ENCODE peak calls at places on chromosomes 11 and 22, in six cellular contexts. U is ovary, N is cardiac muscle cell, S is transverse colon, D is Peyer's patch, K is sigmoid colon. Z is an unnamed sample. For H3K4me1 and H3K36me3, the result is how much of the 10 kb centered on the place peaks cover.

GRCh38 chr11:123060265-123061000 is 1.5 kb downstream of the HSPA8 start:
- DNase-seq in K (no peak), D (peak), N (no peak), S (peak), U (no peak), Z (no peak)

GRCh38 chr22:46280999-46281623 is 13.3 kb downstream of the TTC38 start:
- DNase-seq in U (no peak), S (peak), N (no peak), D (peak), K (peak), Z (no peak)

GRCh38 chr11:11770274-11770673 is 71.5 kb upstream of the USP47 start:
- DNase-seq in N (no peak), D (no peak), K (no peak), U (no peak), S (no peak), Z (no peak)

GRCh38 chr11:86087281-86087680 is 18.4 kb upstream of the PICALM start:
- DNase-seq in U (no peak), D (no peak), K (no peak), N (no peak), S (no peak), Z (no peak)

GRCh38 chr22:48739348-48740085 is 1088.2 kb downstream of the BRD1 start:
- DNase-seq in D (peak), S (no peak), N (no peak), K (no peak), U (peak), Z (peak)

GRCh38 chr11:10379022-10379421 is 74.1 kb downstream of the ADM start:
- DNase-seq in S (no peak), N (peak), U (no peak), D (no peak), K (no peak), Z (peak)

GRCh38 chr11:86119062-86119461 is 50.2 kb upstream of the PICALM start:
- DNase-seq in D (no peak), U (no peak), S (no peak), N (no peak), K (peak), Z (no peak)

GRCh38 chr11:78878631-78879030 is 304.0 kb upstream of the NARS2 start:
- DNase-seq in K (no peak), D (no peak), U (no peak), N (no peak), S (no peak), Z (no peak)

GRCh38 chr11:68014157-68014965 is 4.2 kb downstream of the ALDH3B1 start:
- DNase-seq in K (peak), D (peak), N (no peak), U (no peak), S (peak), Z (no peak)

GRCh38 chr22:43129426-43130425 is 13.5 kb downstream of the MCAT start:
- DNase-seq in K (no peak), N (no peak), U (no peak), D (no peak), S (no peak), Z (no peak)

GRCh38 chr11:4095509-4096230 is 1.1 kb downstream of the RRM1 start:
- DNase-seq in N (no peak), K (no peak), D (no peak), U (no peak), S (no peak), Z (no peak)

GRCh38 chr22:42282943-42283287 is 12.5 kb upstream of the TCF20 start:
- DNase-seq in D (no peak), N (no peak), S (no peak), U (no peak), K (no peak), Z (no peak)

GRCh38 chr22:42651134-42651533 is 1.9 kb upstream of the CYB5R3 start:
- DNase-seq in U (no peak), S (no peak), K (no peak), D (no peak), N (no peak), Z (no peak)

GRCh38 chr22:39173050-39173706 is 20.7 kb upstream of the CBX7 start:
- DNase-seq in S (no peak), N (no peak), D (no peak), U (no peak), K (no peak), Z (peak)

DNA sequence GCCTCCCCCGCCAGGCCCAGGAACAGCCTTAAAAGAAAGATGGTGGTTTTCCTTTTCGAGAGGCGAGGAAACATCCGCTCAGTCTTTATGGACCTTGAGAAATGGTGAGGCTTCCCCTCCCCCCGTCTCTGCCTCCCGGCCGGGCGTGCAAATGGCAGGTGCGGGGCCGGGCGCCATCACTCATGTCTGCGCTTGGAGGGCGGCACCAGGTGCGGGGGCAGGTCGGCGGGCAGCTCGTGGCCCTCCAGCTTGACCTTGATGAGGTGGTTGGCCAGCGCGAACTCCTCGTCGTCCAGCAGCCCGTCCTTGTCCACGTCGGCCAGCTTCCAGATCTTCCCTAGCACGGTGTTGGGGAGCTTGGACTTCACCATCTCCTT is 9.7 kb upstream of the CDC42BPG start:
- DNase-seq in S (no peak), K (no peak), U (no peak), N (no peak), D (no peak), Z (no peak)
- H3K4me1 ChIP-seq in S (half or more), K (half or more), U (under half), N (under half), D (half or more), Z (under half)

GRCh38 chr11:7524831-7525230 is 11.0 kb downstream of the PPFIBP2 start:
- DNase-seq in D (no peak), U (no peak), S (peak), N (no peak), K (no peak), Z (no peak)
- H3K4me3 ChIP-seq in D (no peak), U (no peak), S (no peak), N (no peak), K (no peak), Z (no peak)

GRCh38 chr11:73129198-73129597 is 12.9 kb downstream of the FCHSD2 start:
- DNase-seq in U (no peak), D (no peak), S (no peak), K (no peak), N (no peak), Z (no peak)
- H3K36me3 ChIP-seq in U (under half), D (under half), S (under half), K (under half), N (under half), Z (under half)

GRCh38 chr11:63843042-63843441 is 4.1 kb downstream of the MARK2 start:
- DNase-seq in K (no peak), D (no peak), S (no peak), N (no peak), U (no peak), Z (no peak)
- H3K4me1 ChIP-seq in K (half or more), D (under half), S (half or more), N (half or more), U (under half), Z (under half)

GRCh38 chr11:61679893-61680621 is at the start of gene DAGLA:
- DNase-seq in D (peak), S (peak), K (peak), N (peak), U (peak), Z (peak)
- H3K4me3 ChIP-seq in D (peak), S (peak), K (peak), N (peak), U (peak), Z (peak)

DNA sequence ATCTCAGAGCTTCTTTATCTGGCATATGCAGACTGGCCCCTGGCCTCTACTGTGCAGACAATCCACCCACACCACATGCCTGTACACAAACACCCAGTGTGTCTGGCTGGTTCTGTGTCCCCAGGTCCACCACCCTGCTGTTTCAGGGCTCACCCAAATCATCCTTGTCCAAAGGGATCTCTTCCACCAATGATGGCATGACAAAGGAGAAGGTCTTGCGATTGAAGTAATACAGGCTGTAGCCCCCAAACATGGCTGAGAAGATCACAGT is 1.7 kb downstream of the SLC37A4 start:
- DNase-seq in D (no peak), K (no peak), S (no peak), U (no peak), N (no peak), Z (peak)
- H3K36me3 ChIP-seq in D (under half), K (under half), S (under half), U (under half), N (under half), Z (under half)

DNA sequence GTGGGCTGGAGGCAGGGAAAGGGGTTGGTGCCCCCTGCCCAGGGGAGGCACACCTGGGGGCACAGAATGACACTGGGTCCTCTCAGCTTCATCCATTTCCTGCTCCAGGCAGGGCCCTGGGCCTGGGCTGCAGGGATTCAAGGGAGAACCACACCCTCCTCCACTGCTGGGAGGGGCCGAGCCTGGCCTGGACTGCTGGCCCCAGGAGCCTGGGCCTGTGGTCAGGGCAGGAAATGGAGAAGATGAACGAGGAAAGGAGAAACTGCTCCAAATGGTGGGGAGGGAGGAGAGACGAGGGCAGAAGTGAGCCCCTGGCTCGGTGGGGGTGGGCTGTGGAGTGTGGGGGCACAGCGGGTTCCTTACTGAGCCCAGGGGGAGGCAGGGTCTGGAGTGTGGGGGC is 38.1 kb upstream of the KCNQ1OT1 start:
- DNase-seq in D (peak), N (no peak), S (peak), U (no peak), K (no peak), Z (no peak)
- H3K4me1 ChIP-seq in D (under half), N (under half), S (under half), U (under half), K (under half), Z (under half)

DNA sequence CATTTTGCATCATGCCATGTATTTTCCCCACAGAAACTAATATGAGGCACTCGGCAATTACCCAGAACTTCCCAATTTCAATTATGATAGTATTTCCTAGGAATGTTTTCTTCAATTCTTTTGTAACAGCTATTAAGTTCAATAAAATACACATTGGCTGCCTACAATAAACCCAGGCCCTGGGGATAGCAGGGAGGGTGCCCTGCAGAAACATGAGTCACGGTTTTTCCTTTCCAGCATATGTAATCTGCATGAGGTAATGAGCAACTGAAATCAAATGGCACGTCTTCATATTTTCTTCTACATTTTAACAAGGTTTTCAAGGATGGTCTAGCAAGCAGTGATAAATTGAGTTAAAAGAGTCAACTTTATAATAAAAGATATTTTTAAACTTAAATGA is 32.0 kb downstream of the GUCY1A2 start:
- DNase-seq in N (no peak), D (no peak), K (no peak), U (no peak), S (no peak), Z (no peak)
- H3K4me3 ChIP-seq in N (no peak), D (no peak), K (no peak), U (no peak), S (no peak), Z (no peak)

GRCh38 chr11:20066013-20066782 is 94.1 kb downstream of the DBX1 start:
- DNase-seq in S (no peak), N (no peak), D (no peak), K (no peak), U (no peak), Z (peak)

GRCh38 chr11:20068691-20069090 is 91.6 kb downstream of the DBX1 start:
- DNase-seq in D (no peak), K (no peak), S (no peak), U (no peak), N (no peak), Z (peak)

GRCh38 chr11:20065040-20065805 is 95.1 kb downstream of the DBX1 start:
- DNase-seq in S (no peak), K (no peak), N (no peak), U (no peak), D (no peak), Z (peak)

GRCh38 chr11:20066783-20067156 is 93.5 kb downstream of the DBX1 start:
- DNase-seq in U (no peak), K (no peak), S (no peak), D (no peak), N (no peak), Z (peak)

DNA sequence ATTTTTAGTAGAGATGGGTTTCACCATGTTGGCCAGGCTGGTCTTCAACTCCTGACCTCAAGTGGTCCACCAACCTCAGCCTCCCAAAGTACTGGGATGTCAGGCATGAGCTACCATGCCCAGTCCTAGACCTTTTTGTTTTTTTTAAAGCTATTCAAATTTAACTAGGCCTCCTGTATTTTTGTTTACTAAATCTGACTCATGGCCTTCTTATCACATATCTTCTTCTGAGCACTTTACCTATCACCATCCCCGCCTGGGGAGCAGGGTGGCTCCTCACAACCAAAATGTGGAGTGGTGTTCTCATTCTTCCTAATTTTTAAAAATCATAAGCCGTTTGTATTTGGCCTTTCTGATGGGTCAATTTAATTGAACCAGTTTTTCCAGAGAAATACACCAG is 92.6 kb downstream of the DBX1 start:
- DNase-seq in K (no peak), U (no peak), S (no peak), D (no peak), N (no peak), Z (peak)
- H3K36me3 ChIP-seq in K (under half), U (under half), S (under half), D (under half), N (half or more), Z (under half)

GRCh38 chr22:25114369-25115362 is 85.0 kb upstream of the CRYBB3 start:
- DNase-seq in K (no peak), N (no peak), S (no peak), U (no peak), D (no peak), Z (no peak)
- H3K4me1 ChIP-seq in K (under half), N (under half), S (half or more), U (under half), D (under half), Z (under half)

Z was measured in endodermal cell.